ENCODE peak calls at places on chromosomes 4 and X, in nine cellular contexts. V is osteoblast, K is left ventricle myocardium inferior, T is ovary, Z is HCT116, H is left lung, C is tibial nerve, O is stomach, A is heart left ventricle. X is an unnamed sample. For H3K36me3, the result is how much of the 10 kb centered on the place peaks cover.

GRCh38 chrX:1316527-1316926 is 20.1 kb upstream of the IL3RA start:
- DNase-seq in V (no peak), K (peak), T (no peak), Z (no peak), H (peak), C (no peak), O (peak), A (peak), X (peak)

GRCh38 chr4:129358571-129358970 is 262.6 kb downstream of the C4orf33 start:
- DNase-seq in V (no peak), K (no peak), T (no peak), Z (peak), H (no peak), C (no peak), O (no peak), A (no peak), X (no peak)

GRCh38 chrX:21126661-21127060 is 247.6 kb upstream of the CNKSR2 start:
- DNase-seq in V (no peak), K (no peak), T (no peak), Z (no peak), H (no peak), C (no peak), O (no peak), A (no peak), X (no peak)

GRCh38 chrX:102345916-102346315 is 93.9 kb downstream of the NXF2B start:
- DNase-seq in V (no peak), K (peak), T (peak), Z (no peak), H (no peak), C (peak), O (peak), A (peak), X (peak)

GRCh38 chrX:123818243-123818642 is 41.6 kb upstream of the XIAP start:
- DNase-seq in V (peak), K (no peak), T (no peak), Z (no peak), H (no peak), C (no peak), O (peak), A (no peak), X (no peak)

GRCh38 chr4:113996599-113997177 is 17.2 kb upstream of the ARSJ start:
- DNase-seq in V (no peak), K (no peak), T (no peak), Z (no peak), H (peak), C (no peak), O (no peak), A (no peak), X (no peak)

GRCh38 chrX:47628980-47629379 is 750 bp downstream of the CFP start:
- DNase-seq in V (no peak), K (no peak), T (no peak), Z (no peak), H (no peak), C (no peak), O (no peak), A (no peak), X (no peak)

GRCh38 chr4:112213850-112214249 is 17.7 kb upstream of the AP1AR start:
- DNase-seq in V (peak), K (no peak), T (no peak), Z (no peak), H (no peak), C (no peak), O (no peak), A (no peak), X (no peak)

GRCh38 chr4:95107635-95108034 is 349.9 kb downstream of the BMPR1B start:
- DNase-seq in V (no peak), K (no peak), T (no peak), Z (peak), H (no peak), C (peak), O (peak), A (peak), X (no peak)

GRCh38 chr4:184513802-184514120 is 39.4 kb upstream of the IRF2 start:
- DNase-seq in V (no peak), K (no peak), T (no peak), Z (no peak), H (no peak), C (no peak), O (no peak), A (no peak), X (no peak)

GRCh38 chr4:55398966-55399365 is 3.2 kb downstream of the TMEM165 start:
- DNase-seq in V (no peak), K (no peak), T (no peak), Z (no peak), H (no peak), C (no peak), O (no peak), A (no peak), X (no peak)

GRCh38 chr4:20252656-20253271 is 1.1 kb downstream of the SLIT2 start:
- DNase-seq in V (peak), K (peak), T (peak), Z (no peak), H (peak), C (peak), O (no peak), A (peak), X (peak)

GRCh38 chr4:38673109-38673978 is 9.3 kb downstream of the KLF3 start:
- DNase-seq in V (peak), K (peak), T (peak), Z (peak), H (peak), C (no peak), O (peak), A (peak), X (no peak)

GRCh38 chr4:38105475-38105874 is 145.3 kb downstream of the PTTG2 start:
- DNase-seq in V (no peak), K (no peak), T (no peak), Z (no peak), H (no peak), C (no peak), O (no peak), A (no peak), X (no peak)

GRCh38 chrX:115067812-115068211 is 50.4 kb upstream of the IL13RA2 start:
- DNase-seq in V (no peak), K (no peak), T (no peak), Z (no peak), H (no peak), C (no peak), O (no peak), A (no peak), X (no peak)

GRCh38 chr4:57342406-57342805 is 232.2 kb upstream of the IGFBP7 start:
- DNase-seq in V (no peak), K (no peak), T (no peak), Z (no peak), H (no peak), C (no peak), O (no peak), A (no peak), X (no peak)

GRCh38 chr4:127783026-127783769 is 1.1 kb downstream of the HSPA4L start:
- DNase-seq in V (peak), K (peak), T (peak), Z (peak), H (no peak), C (peak), O (peak), A (peak), X (peak)

GRCh38 chrX:13906103-13906502 is 89.2 kb upstream of the GPM6B start:
- DNase-seq in V (no peak), K (no peak), T (no peak), Z (no peak), H (no peak), C (no peak), O (no peak), A (no peak), X (no peak)

GRCh38 chrX:132676561-132677186 is 187.8 kb upstream of the MBNL3 start:
- DNase-seq in V (peak), K (no peak), T (no peak), Z (no peak), H (no peak), C (no peak), O (no peak), A (no peak), X (no peak)

GRCh38 chrX:155071694-155072215 is 447 bp downstream of the BRCC3 start:
- DNase-seq in V (no peak), K (no peak), T (peak), Z (no peak), H (peak), C (no peak), O (no peak), A (peak), X (peak)

GRCh38 chrX:155956649-155957048 is 40.8 kb upstream of the IL9R start:
- DNase-seq in V (no peak), K (no peak), T (peak), Z (no peak), H (no peak), C (no peak), O (peak), A (no peak), X (no peak)

GRCh38 chrX:96684339-96685204 is at the start of gene DIAPH2:
- DNase-seq in V (peak), K (peak), T (peak), Z (peak), H (peak), C (peak), O (peak), A (peak), X (peak)

GRCh38 chrX:68807818-68808217 is 21.0 kb upstream of the EFNB1 start:
- DNase-seq in V (no peak), K (no peak), T (no peak), Z (peak), H (no peak), C (no peak), O (no peak), A (no peak), X (no peak)

GRCh38 chrX:68808686-68809357 is 20.0 kb upstream of the EFNB1 start:
- DNase-seq in V (no peak), K (peak), T (no peak), Z (peak), H (no peak), C (no peak), O (no peak), A (peak), X (no peak)
- H3K36me3 ChIP-seq in V (under half), K (under half), T (under half), Z (under half), H (under half), C (under half), O (under half), A (under half), X (under half)

DNA sequence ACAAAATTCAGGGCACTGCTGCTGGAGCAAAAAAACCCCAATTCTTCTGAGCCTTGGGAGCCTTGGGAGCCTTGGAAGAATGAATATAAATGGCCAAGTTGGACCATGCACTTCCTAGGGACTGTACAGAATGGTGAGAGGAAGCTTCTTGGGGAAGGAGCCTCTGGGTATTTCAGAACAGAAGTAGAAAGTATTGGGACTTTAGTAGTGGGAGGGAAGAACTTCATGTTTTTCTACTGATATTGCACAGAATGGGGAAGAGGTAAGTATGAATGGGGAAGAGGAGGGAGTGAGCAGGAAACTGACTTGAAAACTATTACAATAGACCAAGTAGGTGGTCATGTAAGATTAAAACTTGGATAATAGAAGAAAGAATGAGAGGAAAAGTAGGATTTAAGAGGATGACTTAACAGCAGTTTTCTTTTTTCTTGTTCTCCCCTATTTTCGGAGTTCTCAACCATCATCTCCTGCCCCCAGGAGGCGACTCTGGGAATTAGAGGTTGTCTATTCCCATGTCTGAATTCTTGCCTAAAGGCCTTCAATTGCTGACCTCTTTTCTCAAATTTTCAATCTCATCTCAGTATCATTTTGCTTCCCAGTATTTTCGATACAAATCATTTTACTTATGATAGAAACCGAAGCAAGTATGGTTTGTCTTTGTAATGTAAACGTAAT is 44.5 kb upstream of the TAPT1 start:
- DNase-seq in V (no peak), K (no peak), T (no peak), Z (no peak), H (no peak), C (no peak), O (no peak), A (no peak), X (no peak)
- H3K4me3 ChIP-seq in V (peak), K (no peak), T (no peak), Z (no peak), H (no peak), C (no peak), O (no peak), A (no peak), X (no peak)

GRCh38 chrX:134241960-134242619 is 5.1 kb downstream of the CCDC160 start:
- DNase-seq in V (no peak), K (no peak), T (no peak), Z (no peak), H (no peak), C (no peak), O (no peak), A (no peak), X (no peak)
- H3K27ac ChIP-seq in V (no peak), K (no peak), T (no peak), Z (no peak), H (no peak), C (no peak), O (no peak), A (no peak), X (no peak)

DNA sequence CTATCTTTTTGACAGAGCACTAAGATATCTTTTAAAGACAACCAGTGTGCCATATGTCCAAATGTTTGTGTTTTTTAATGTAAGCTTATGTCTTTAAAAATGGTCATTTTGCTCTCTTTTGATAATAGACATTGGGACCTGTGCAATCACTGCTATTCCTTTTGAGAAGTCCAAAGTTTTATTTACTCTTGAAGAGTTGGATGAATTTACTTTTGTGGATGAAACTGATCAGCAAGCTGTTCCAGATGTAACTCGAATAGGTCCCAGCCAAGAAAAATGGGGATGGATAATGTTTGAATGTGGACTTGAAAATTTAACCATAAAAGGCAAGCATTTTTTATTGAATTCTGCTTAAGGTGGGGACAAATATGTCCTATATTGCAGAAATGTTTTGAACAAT is 97.2 kb downstream of the BLTP1 start:
- DNase-seq in V (no peak), K (no peak), T (no peak), Z (no peak), H (no peak), C (no peak), O (no peak), A (no peak), X (no peak)
- H3K36me3 ChIP-seq in V (under half), K (half or more), T (under half), Z (under half), H (under half), C (under half), O (under half), A (half or more), X (under half)